ENCODE peak calls at places on chromosome 6, in ten cellular contexts. R is CD4-positive, alpha-beta memory T cell; F is LoVo; D is T-cell; M is hypothalamus; O is T-helper 1 cell; Z is effector CD4-positive, alpha-beta T cell; V is H4; P is NCI-H460; A is activated naive CD4-positive, alpha-beta T cell. G is an unnamed sample.

GRCh38 chr6:537114-537513 is 119.8 kb downstream of the HUS1B start:
- DNase-seq in R (no peak), F (no peak), D (no peak), M (no peak), O (no peak), Z (no peak), V (no peak), P (no peak), A (no peak), G (no peak)

GRCh38 chr6:160124605-160125004 is 3.0 kb downstream of the SLC22A1 start:
- DNase-seq in R (no peak), F (no peak), D (no peak), M (no peak), O (no peak), Z (no peak), V (no peak), P (no peak), A (no peak), G (no peak)

GRCh38 chr6:170035896-170036295 is 255.0 kb downstream of the DLL1 start:
- DNase-seq in R (no peak), F (no peak), D (no peak), M (no peak), O (no peak), Z (no peak), V (no peak), P (no peak), A (no peak), G (no peak)

GRCh38 chr6:88517737-88518136 is 351.6 kb upstream of the CNR1 start:
- DNase-seq in R (no peak), F (no peak), D (no peak), M (no peak), O (no peak), Z (no peak), V (no peak), P (no peak), A (no peak), G (no peak)

GRCh38 chr6:40957616-40958492 is 81.2 kb downstream of the UNC5CL start:
- DNase-seq in R (no peak), F (peak; percentile 65), D (no peak), M (no peak), O (no peak), Z (no peak), V (peak; percentile 55), P (peak; percentile 24), A (no peak), G (no peak)

GRCh38 chr6:2531426-2532208 is 219.1 kb downstream of the MYLK4 start:
- DNase-seq in R (no peak), F (no peak), D (no peak), M (no peak), O (no peak), Z (no peak), V (peak; percentile 73), P (no peak), A (no peak), G (no peak)

GRCh38 chr6:119138906-119139541 is 60.6 kb upstream of the FAM184A start:
- DNase-seq in R (no peak), F (no peak), D (no peak), M (no peak), O (peak; percentile 42), Z (no peak), V (no peak), P (no peak), A (no peak), G (no peak)

GRCh38 chr6:143449731-143450452 is 603 bp downstream of the ADAT2 start:
- DNase-seq in R (peak; percentile 63), F (peak; percentile 32), D (peak; percentile 39), M (no peak), O (peak; percentile 45), Z (peak; percentile 31), V (peak; percentile 14), P (no peak), A (peak; percentile 2), G (peak; percentile 2)

GRCh38 chr6:107196143-107196542 is 80.8 kb upstream of the BEND3 start:
- DNase-seq in R (no peak), F (no peak), D (no peak), M (no peak), O (no peak), Z (no peak), V (no peak), P (no peak), A (no peak), G (no peak)

GRCh38 chr6:11609324-11610071 is 71.9 kb downstream of the TMEM170B start:
- DNase-seq in R (no peak), F (no peak), D (no peak), M (no peak), O (no peak), Z (no peak), V (peak; percentile 93), P (peak; percentile 16), A (no peak), G (peak; percentile 27)

GRCh38 chr6:3356824-3357420 is 98.2 kb downstream of the PSMG4 start:
- DNase-seq in R (no peak), F (peak; percentile 46), D (no peak), M (no peak), O (no peak), Z (no peak), V (no peak), P (no peak), A (no peak), G (no peak)

GRCh38 chr6:2488578-2488977 is 243.2 kb upstream of the GMDS start:
- DNase-seq in R (no peak), F (no peak), D (no peak), M (no peak), O (no peak), Z (no peak), V (no peak), P (no peak), A (no peak), G (no peak)

GRCh38 chr6:17115251-17116089 is 13.6 kb downstream of the STMND1 start:
- DNase-seq in R (no peak), F (peak; percentile 41), D (no peak), M (no peak), O (no peak), Z (no peak), V (peak; percentile 70), P (peak; percentile 50), A (no peak), G (no peak)

GRCh38 chr6:7053125-7053784 is 54.5 kb upstream of the RREB1 start:
- DNase-seq in R (no peak), F (no peak), D (no peak), M (no peak), O (no peak), Z (no peak), V (no peak), P (no peak), A (no peak), G (peak; percentile 23)

GRCh38 chr6:27605401-27606342 is 132.8 kb upstream of the ZNF184 start:
- DNase-seq in R (no peak), F (peak; percentile 67), D (no peak), M (no peak), O (peak; percentile 40), Z (no peak), V (peak; percentile 86), P (peak; percentile 87), A (no peak), G (no peak)

GRCh38 chr6:89503641-89504040 is 70.7 kb downstream of the ANKRD6 start:
- DNase-seq in R (no peak), F (no peak), D (no peak), M (no peak), O (no peak), Z (no peak), V (no peak), P (no peak), A (no peak), G (no peak)